ENCODE peak calls at places on chromosomes 2 and 18, in six cellular contexts. E is GM23338, P is T-helper 17 cell, C is body of pancreas, M is WTC11, V is HT1080. L is an unnamed sample.

GRCh38 chr18:59456657-59457056 is 97.6 kb upstream of the LMAN1 start:
- DNase-seq in E (no peak), P (no peak), C (no peak), M (no peak), V (no peak), L (no peak)

GRCh38 chr18:28030458-28030857 is 146.5 kb downstream of the CDH2 start:
- DNase-seq in E (no peak), P (no peak), C (no peak), M (no peak), V (no peak), L (no peak)

GRCh38 chr2:168030862-168031624 is 216.4 kb downstream of the STK39 start:
- DNase-seq in E (no peak), P (no peak), C (no peak), M (no peak), V (no peak), L (peak; percentile 52)

GRCh38 chr2:197515277-197515797 is 529 bp upstream of the MOB4 start:
- DNase-seq in E (no peak), P (no peak), C (no peak), M (no peak), V (no peak), L (no peak)

GRCh38 chr2:222301296-222301997 is 2.6 kb upstream of the PAX3 start:
- DNase-seq in E (peak; percentile 65), P (no peak), C (no peak), M (no peak), V (no peak), L (no peak)

GRCh38 chr2:237475704-237476107 is 11.3 kb upstream of the MLPH start:
- DNase-seq in E (no peak), P (no peak), C (peak; percentile 36), M (no peak), V (peak; percentile 93), L (peak; percentile 97)

GRCh38 chr2:162146906-162147305 is 5.1 kb downstream of the GCG start:
- DNase-seq in E (no peak), P (no peak), C (no peak), M (no peak), V (peak; percentile 33), L (peak; percentile 69)

GRCh38 chr18:23560186-23560585 is 26.1 kb downstream of the NPC1 start:
- DNase-seq in E (no peak), P (no peak), C (no peak), M (no peak), V (no peak), L (no peak)

GRCh38 chr18:68267583-68267982 is 447.3 kb downstream of the TMX3 start:
- DNase-seq in E (no peak), P (no peak), C (no peak), M (no peak), V (peak; percentile 60), L (peak; percentile 93)

GRCh38 chr2:143489135-143489534 is 359.9 kb downstream of the ARHGAP15 start:
- DNase-seq in E (no peak), P (no peak), C (no peak), M (no peak), V (peak; percentile 65), L (peak; percentile 86)

GRCh38 chr18:54679318-54680149 is 88.5 kb downstream of the DYNAP start:
- DNase-seq in E (peak; percentile 69), P (no peak), C (peak; percentile 34), M (no peak), V (peak; percentile 86), L (peak; percentile 83)

L was measured in ELR.